ENCODE peak calls at places on chromosomes 6 and 20, in five cellular contexts. Q, N, E, F and I are unnamed samples.

GRCh38 chr20:37345339-37346231 is at the start of gene SRC:
- DNase-seq in F (peak), E (peak), N (peak), Q (peak), I (peak)

GRCh38 chr6:137166247-137167098 is 7.0 kb downstream of the IL22RA2 start:
- DNase-seq in F (no peak), N (no peak), Q (no peak), E (no peak), I (no peak)

GRCh38 chr6:101806241-101806640 is 412.7 kb downstream of the GRIK2 start:
- DNase-seq in F (peak), Q (peak), E (peak), N (no peak), I (peak)

GRCh38 chr20:64222273-64222672 is 33.3 kb upstream of the PCMTD2 start:
- DNase-seq in N (no peak), F (no peak), E (no peak), Q (no peak), I (no peak)

GRCh38 chr6:34176261-34177031 is 30.6 kb upstream of the GRM4 start:
- DNase-seq in E (no peak), F (no peak), Q (no peak), N (no peak), I (no peak)

GRCh38 chr6:146791930-146792329 is 193.2 kb downstream of the ADGB start:
- DNase-seq in N (no peak), Q (no peak), E (no peak), F (no peak), I (no peak)

GRCh38 chr6:44223471-44224153 is at the start of gene SLC29A1:
- DNase-seq in F (peak), Q (no peak), N (peak), E (peak), I (peak)

GRCh38 chr6:136508701-136509387 is 41.4 kb downstream of the MAP7 start:
- DNase-seq in E (no peak), F (no peak), Q (no peak), N (no peak), I (no peak)

GRCh38 chr6:82906489-82906888 is 159.2 kb downstream of the UBE3D start:
- DNase-seq in E (peak), Q (no peak), N (no peak), F (no peak), I (peak)

GRCh38 chr6:144364208-144364718 is 79.1 kb downstream of the UTRN start:
- DNase-seq in F (no peak), N (no peak), E (no peak), Q (no peak), I (no peak)

GRCh38 chr20:10705801-10706459 is 32.1 kb upstream of the JAG1 start:
- DNase-seq in F (no peak), Q (no peak), N (no peak), E (no peak), I (peak)

GRCh38 chr6:134539865-134540323 is 222.0 kb upstream of the SGK1 start:
- DNase-seq in E (peak), F (peak), N (no peak), Q (no peak), I (no peak)

GRCh38 chr20:63612276-63612931 is 14.5 kb downstream of the GMEB2 start:
- DNase-seq in Q (no peak), N (no peak), E (no peak), F (no peak), I (no peak)

GRCh38 chr6:170114956-170115855 is 175.7 kb downstream of the DLL1 start:
- DNase-seq in N (no peak), Q (no peak), E (peak), F (no peak), I (peak)

GRCh38 chr6:26304213-26305096 is 60.5 kb upstream of the BTN3A2 start:
- DNase-seq in Q (peak), E (peak), F (peak), N (no peak), I (no peak)

GRCh38 chr6:3884007-3884745 is 35.0 kb downstream of the FAM50B start:
- DNase-seq in N (no peak), E (peak), F (peak), Q (peak), I (no peak)

GRCh38 chr6:31113861-31114539 is 600 bp upstream of the PSORS1C1 start:
- DNase-seq in F (no peak), Q (no peak), E (peak), N (no peak), I (no peak)

GRCh38 chr6:30113377-30113759 is 478 bp upstream of the TRIM31 start:
- DNase-seq in E (no peak), Q (no peak), N (no peak), F (no peak), I (no peak)

GRCh38 chr20:63455568-63455859 is 16.9 kb downstream of the KCNQ2 start:
- DNase-seq in E (no peak), N (no peak), F (no peak), Q (no peak), I (no peak)

GRCh38 chr20:23125625-23126191 is 39.6 kb upstream of the CD93 start:
- DNase-seq in F (no peak), Q (peak), E (peak), N (no peak), I (no peak)

GRCh38 chr20:40470313-40471260 is 218.4 kb downstream of the MAFB start:
- DNase-seq in Q (no peak), F (no peak), E (no peak), N (no peak), I (no peak)

GRCh38 chr20:34581341-34582189 is 23.0 kb downstream of the MAP1LC3A start:
- DNase-seq in F (no peak), N (no peak), E (peak), Q (peak), I (peak)

GRCh38 chr6:11258260-11259237 is 26.1 kb upstream of the NEDD9 start:
- DNase-seq in N (peak), Q (no peak), F (no peak), E (no peak), I (no peak)

GRCh38 chr6:105161411-105161810 is 18.4 kb downstream of the POPDC3 start:
- DNase-seq in N (no peak), F (no peak), E (peak), Q (no peak), I (no peak)

GRCh38 chr6:2639876-2640275 is 110.8 kb downstream of the MYLK4 start:
- DNase-seq in F (no peak), N (no peak), E (no peak), Q (no peak), I (no peak)

GRCh38 chr20:20594171-20594530 is 118.3 kb downstream of the RALGAPA2 start:
- DNase-seq in Q (no peak), F (peak), N (no peak), E (peak), I (no peak)